ENCODE peak calls at places on chromosomes 1 and 21, in six cellular contexts. K, M, F, L, V and H are unnamed samples.

GRCh38 chr1:119340861-119341261 is 27.7 kb upstream of the HAO2 start:
- DNase-seq in K (no peak), M (no peak), F (no peak), L (no peak), V (no peak), H (no peak)

GRCh38 chr21:40623550-40623949 is 223.4 kb downstream of the DSCAM start:
- DNase-seq in K (no peak), M (no peak), F (no peak), L (no peak), V (no peak), H (no peak)

GRCh38 chr1:117014209-117014608 is 12.6 kb downstream of the CD101 start:
- DNase-seq in K (no peak), M (peak; percentile 69), F (no peak), L (no peak), V (peak; percentile 18), H (peak; percentile 27)

GRCh38 chr21:39444406-39445145 is 1.0 kb downstream of the LCA5L start:
- DNase-seq in K (no peak), M (no peak), F (peak; percentile 17), L (peak; percentile 11), V (peak; percentile 34), H (peak; percentile 51)

GRCh38 chr1:28582248-28582615 is 9.8 kb upstream of the RAB42 start:
- DNase-seq in K (no peak), M (no peak), F (no peak), L (no peak), V (peak; percentile 56), H (peak; percentile 54)

GRCh38 chr21:31136891-31137290 is 98.6 kb upstream of the KRTAP19-8 start:
- DNase-seq in K (no peak), M (no peak), F (no peak), L (no peak), V (peak; percentile 74), H (no peak)

GRCh38 chr1:56508523-56508983 is 70.8 kb downstream of the PLPP3 start:
- DNase-seq in K (no peak), M (peak; percentile 58), F (peak; percentile 82), L (no peak), V (no peak), H (peak; percentile 7)

GRCh38 chr1:160136121-160136925 is 15.1 kb upstream of the ATP1A4 start:
- DNase-seq in K (no peak), M (no peak), F (no peak), L (no peak), V (no peak), H (no peak)

GRCh38 chr1:2030076-2030870 is 11.1 kb downstream of the GABRD start:
- DNase-seq in K (no peak), M (no peak), F (no peak), L (no peak), V (no peak), H (no peak)

GRCh38 chr1:165842363-165843129 is 15.1 kb downstream of the UCK2 start:
- DNase-seq in K (no peak), M (peak; percentile 77), F (peak; percentile 40), L (no peak), V (peak; percentile 20), H (peak; percentile 60)

GRCh38 chr1:210236840-210237409 is 4.3 kb downstream of the SERTAD4 start:
- DNase-seq in K (no peak), M (no peak), F (no peak), L (no peak), V (peak; percentile 91), H (no peak)